ENCODE peak calls at places on chromosomes 4 and X, in six cellular contexts. One of them, this sample, is unnamed.
A peak's percentile ranks its signal among the peaks of the same experiment; 100 is the strongest.

GRCh38 chr4:28148221-28148620 is 1287.6 kb downstream of the STIM2 start:
- DNase-seq in fibroblast of villous mesenchyme: no peak
- DNase-seq in suprapubic skin: no peak
- DNase-seq in B cell: no peak
- DNase-seq in heart left ventricle: no peak
- DNase-seq in GM20000: no peak
- DNase-seq in this sample: no peak

GRCh38 chr4:113555868-113556267 is 205.7 kb downstream of the CAMK2D start:
- DNase-seq in fibroblast of villous mesenchyme: peak; percentile 74
- DNase-seq in suprapubic skin: no peak
- DNase-seq in B cell: no peak
- DNase-seq in heart left ventricle: peak; percentile 40
- DNase-seq in GM20000: no peak
- DNase-seq in this sample: no peak

GRCh38 chr4:159946983-159947645 is 844.2 kb downstream of the RAPGEF2 start:
- DNase-seq in fibroblast of villous mesenchyme: peak; percentile 51
- DNase-seq in suprapubic skin: no peak
- DNase-seq in B cell: peak; percentile 2
- DNase-seq in heart left ventricle: no peak
- DNase-seq in GM20000: peak; percentile 19
- DNase-seq in this sample: no peak

GRCh38 chrX:23332101-23332887 is 2.4 kb upstream of the PTCHD1 start:
- DNase-seq in fibroblast of villous mesenchyme: no peak
- DNase-seq in suprapubic skin: no peak
- DNase-seq in B cell: no peak
- DNase-seq in heart left ventricle: no peak
- DNase-seq in GM20000: no peak
- DNase-seq in this sample: no peak

GRCh38 chr4:106583567-106583966 is 215.0 kb upstream of the GIMD1 start:
- DNase-seq in fibroblast of villous mesenchyme: peak; percentile 89
- DNase-seq in suprapubic skin: no peak
- DNase-seq in B cell: no peak
- DNase-seq in heart left ventricle: no peak
- DNase-seq in GM20000: no peak
- DNase-seq in this sample: no peak

GRCh38 chr4:138507527-138507926 is 265.4 kb upstream of the SLC7A11 start:
- DNase-seq in fibroblast of villous mesenchyme: peak; percentile 48
- DNase-seq in suprapubic skin: no peak
- DNase-seq in B cell: no peak
- DNase-seq in heart left ventricle: no peak
- DNase-seq in GM20000: no peak
- DNase-seq in this sample: no peak

GRCh38 chr4:78704981-78705757 is 71.0 kb upstream of the BMP2K start:
- DNase-seq in fibroblast of villous mesenchyme: no peak
- DNase-seq in suprapubic skin: no peak
- DNase-seq in B cell: no peak
- DNase-seq in heart left ventricle: no peak
- DNase-seq in GM20000: no peak
- DNase-seq in this sample: no peak

GRCh38 chr4:42366959-42367358 is 30.3 kb upstream of the SHISA3 start:
- DNase-seq in fibroblast of villous mesenchyme: no peak
- DNase-seq in suprapubic skin: no peak
- DNase-seq in B cell: no peak
- DNase-seq in heart left ventricle: no peak
- DNase-seq in GM20000: no peak
- DNase-seq in this sample: no peak

GRCh38 chr4:48047421-48047844 is 30.9 kb downstream of the NIPAL1 start:
- DNase-seq in fibroblast of villous mesenchyme: no peak
- DNase-seq in suprapubic skin: no peak
- DNase-seq in B cell: peak; percentile 82
- DNase-seq in heart left ventricle: no peak
- DNase-seq in GM20000: peak; percentile 65
- DNase-seq in this sample: no peak

GRCh38 chr4:52641853-52642563 is 17.1 kb downstream of the USP46 start:
- DNase-seq in fibroblast of villous mesenchyme: peak; percentile 72
- DNase-seq in suprapubic skin: no peak
- DNase-seq in B cell: no peak
- DNase-seq in heart left ventricle: no peak
- DNase-seq in GM20000: peak; percentile 59
- DNase-seq in this sample: no peak

GRCh38 chr4:152352645-152353116 is 183.2 kb downstream of the FBXW7 start:
- DNase-seq in fibroblast of villous mesenchyme: peak; percentile 97
- DNase-seq in suprapubic skin: peak; percentile 67
- DNase-seq in B cell: peak; percentile 33
- DNase-seq in heart left ventricle: peak; percentile 71
- DNase-seq in GM20000: peak; percentile 40
- DNase-seq in this sample: peak; percentile 77

GRCh38 chrX:47146121-47146935 is 1.3 kb downstream of the RBM10 start:
- DNase-seq in fibroblast of villous mesenchyme: no peak
- DNase-seq in suprapubic skin: no peak
- DNase-seq in B cell: no peak
- DNase-seq in heart left ventricle: no peak
- DNase-seq in GM20000: no peak
- DNase-seq in this sample: no peak

GRCh38 chr4:143195581-143195980 is 10.9 kb downstream of the USP38 start:
- DNase-seq in fibroblast of villous mesenchyme: no peak
- DNase-seq in suprapubic skin: no peak
- DNase-seq in B cell: no peak
- DNase-seq in heart left ventricle: no peak
- DNase-seq in GM20000: no peak
- DNase-seq in this sample: no peak

GRCh38 chr4:176664964-176665363 is 127.8 kb downstream of the VEGFC start:
- DNase-seq in fibroblast of villous mesenchyme: no peak
- DNase-seq in suprapubic skin: no peak
- DNase-seq in B cell: no peak
- DNase-seq in heart left ventricle: no peak
- DNase-seq in GM20000: no peak
- DNase-seq in this sample: no peak

GRCh38 chr4:176656108-176656507 is 136.6 kb downstream of the VEGFC start:
- DNase-seq in fibroblast of villous mesenchyme: peak; percentile 63
- DNase-seq in suprapubic skin: no peak
- DNase-seq in B cell: no peak
- DNase-seq in heart left ventricle: no peak
- DNase-seq in GM20000: no peak
- DNase-seq in this sample: no peak

GRCh38 chr4:176654565-176655216 is 138.0 kb downstream of the VEGFC start:
- DNase-seq in fibroblast of villous mesenchyme: no peak
- DNase-seq in suprapubic skin: no peak
- DNase-seq in B cell: no peak
- DNase-seq in heart left ventricle: no peak
- DNase-seq in GM20000: no peak
- DNase-seq in this sample: no peak

GRCh38 chr4:176660561-176660960 is 132.2 kb downstream of the VEGFC start:
- DNase-seq in fibroblast of villous mesenchyme: no peak
- DNase-seq in suprapubic skin: no peak
- DNase-seq in B cell: no peak
- DNase-seq in heart left ventricle: no peak
- DNase-seq in GM20000: no peak
- DNase-seq in this sample: no peak
- TF ChIP-seq CTCF in fibroblast of villous mesenchyme: peak; percentile 27
- TF ChIP-seq CTCF in suprapubic skin: no peak
- TF ChIP-seq CTCF in B cell: no peak
- TF ChIP-seq CTCF in heart left ventricle: no peak
- TF ChIP-seq CTCF in GM20000: no peak
- TF ChIP-seq CTCF in this sample: no peak

GRCh38 chr4:135319685-135320084 is 1118.1 kb upstream of the PABPC4L start:
- DNase-seq in fibroblast of villous mesenchyme: no peak
- DNase-seq in suprapubic skin: no peak
- DNase-seq in B cell: no peak
- DNase-seq in heart left ventricle: no peak
- DNase-seq in GM20000: no peak
- DNase-seq in this sample: no peak
- TF ChIP-seq CTCF in fibroblast of villous mesenchyme: no peak
- TF ChIP-seq CTCF in suprapubic skin: no peak
- TF ChIP-seq CTCF in B cell: no peak
- TF ChIP-seq CTCF in heart left ventricle: no peak
- TF ChIP-seq CTCF in GM20000: no peak
- TF ChIP-seq CTCF in this sample: no peak

GRCh38 chrX:96843566-96843965 is 40.1 kb upstream of the RPA4 start:
- DNase-seq in fibroblast of villous mesenchyme: no peak
- DNase-seq in suprapubic skin: no peak
- DNase-seq in B cell: no peak
- DNase-seq in heart left ventricle: no peak
- DNase-seq in GM20000: no peak
- DNase-seq in this sample: no peak
- TF ChIP-seq CTCF in fibroblast of villous mesenchyme: peak; percentile 46
- TF ChIP-seq CTCF in suprapubic skin: no peak
- TF ChIP-seq CTCF in B cell: no peak
- TF ChIP-seq CTCF in heart left ventricle: peak; percentile 33
- TF ChIP-seq CTCF in GM20000: no peak
- TF ChIP-seq CTCF in this sample: no peak

GRCh38 chr4:60743654-60744053 is 456.5 kb upstream of the ADGRL3 start:
- DNase-seq in fibroblast of villous mesenchyme: no peak
- DNase-seq in suprapubic skin: no peak
- DNase-seq in B cell: no peak
- DNase-seq in heart left ventricle: no peak
- DNase-seq in GM20000: no peak
- DNase-seq in this sample: no peak

GRCh38 chr4:60746172-60746571 is 454.0 kb upstream of the ADGRL3 start:
- DNase-seq in fibroblast of villous mesenchyme: no peak
- DNase-seq in suprapubic skin: no peak
- DNase-seq in B cell: no peak
- DNase-seq in heart left ventricle: no peak
- DNase-seq in GM20000: no peak
- DNase-seq in this sample: no peak

GRCh38 chr4:60744767-60745166 is 455.4 kb upstream of the ADGRL3 start:
- DNase-seq in fibroblast of villous mesenchyme: no peak
- DNase-seq in suprapubic skin: no peak
- DNase-seq in B cell: no peak
- DNase-seq in heart left ventricle: no peak
- DNase-seq in GM20000: no peak
- DNase-seq in this sample: no peak
- TF ChIP-seq CTCF in fibroblast of villous mesenchyme: peak; percentile 32
- TF ChIP-seq CTCF in suprapubic skin: no peak
- TF ChIP-seq CTCF in B cell: no peak
- TF ChIP-seq CTCF in heart left ventricle: no peak
- TF ChIP-seq CTCF in GM20000: no peak
- TF ChIP-seq CTCF in this sample: no peak

DNA sequence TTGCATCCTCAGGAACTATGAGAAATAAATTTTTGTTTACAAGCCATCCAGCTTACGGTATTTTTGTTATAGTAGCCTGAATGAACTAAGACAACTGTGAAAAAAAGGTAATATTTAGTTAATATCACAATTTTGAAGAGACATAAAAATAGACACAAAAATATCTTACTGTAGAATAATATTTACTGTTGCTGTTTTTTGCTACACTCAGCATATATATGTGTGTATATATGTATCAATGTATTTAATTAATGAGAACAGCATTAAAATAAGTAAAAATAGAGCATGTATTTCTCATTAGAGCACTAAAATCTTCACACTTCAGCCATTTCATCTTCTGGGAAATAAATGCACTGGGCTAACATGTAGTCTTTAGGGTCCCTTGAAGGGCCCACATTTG is 24.6 kb downstream of the PPP3CA start:
- DNase-seq in fibroblast of villous mesenchyme: no peak
- DNase-seq in suprapubic skin: no peak
- DNase-seq in B cell: no peak
- DNase-seq in heart left ventricle: no peak
- DNase-seq in GM20000: no peak
- DNase-seq in this sample: no peak
- TF ChIP-seq CTCF in fibroblast of villous mesenchyme: no peak
- TF ChIP-seq CTCF in suprapubic skin: no peak
- TF ChIP-seq CTCF in B cell: no peak
- TF ChIP-seq CTCF in heart left ventricle: no peak
- TF ChIP-seq CTCF in GM20000: no peak
- TF ChIP-seq CTCF in this sample: no peak

GRCh38 chr4:150722908-150723362 is 141.0 kb downstream of the MAB21L2 start:
- DNase-seq in fibroblast of villous mesenchyme: peak; percentile 56
- DNase-seq in suprapubic skin: peak; percentile 80
- DNase-seq in B cell: no peak
- DNase-seq in heart left ventricle: peak; percentile 80
- DNase-seq in GM20000: no peak
- DNase-seq in this sample: peak; percentile 93
- TF ChIP-seq CTCF in fibroblast of villous mesenchyme: peak; percentile 10
- TF ChIP-seq CTCF in suprapubic skin: no peak
- TF ChIP-seq CTCF in B cell: no peak
- TF ChIP-seq CTCF in heart left ventricle: peak; percentile 73
- TF ChIP-seq CTCF in GM20000: no peak
- TF ChIP-seq CTCF in this sample: peak; percentile 27

GRCh38 chrX:40880712-40881111 is 145.4 kb upstream of the MED14 start:
- DNase-seq in fibroblast of villous mesenchyme: no peak
- DNase-seq in suprapubic skin: no peak
- DNase-seq in B cell: no peak
- DNase-seq in heart left ventricle: no peak
- DNase-seq in GM20000: no peak
- DNase-seq in this sample: no peak

GRCh38 chrX:40878821-40879571 is 143.7 kb upstream of the MED14 start:
- DNase-seq in fibroblast of villous mesenchyme: peak; percentile 17
- DNase-seq in suprapubic skin: no peak
- DNase-seq in B cell: no peak
- DNase-seq in heart left ventricle: no peak
- DNase-seq in GM20000: no peak
- DNase-seq in this sample: no peak

GRCh38 chrX:40883021-40883619 is 147.8 kb upstream of the MED14 start:
- DNase-seq in fibroblast of villous mesenchyme: no peak
- DNase-seq in suprapubic skin: no peak
- DNase-seq in B cell: no peak
- DNase-seq in heart left ventricle: peak; percentile 16
- DNase-seq in GM20000: no peak
- DNase-seq in this sample: no peak

DNA sequence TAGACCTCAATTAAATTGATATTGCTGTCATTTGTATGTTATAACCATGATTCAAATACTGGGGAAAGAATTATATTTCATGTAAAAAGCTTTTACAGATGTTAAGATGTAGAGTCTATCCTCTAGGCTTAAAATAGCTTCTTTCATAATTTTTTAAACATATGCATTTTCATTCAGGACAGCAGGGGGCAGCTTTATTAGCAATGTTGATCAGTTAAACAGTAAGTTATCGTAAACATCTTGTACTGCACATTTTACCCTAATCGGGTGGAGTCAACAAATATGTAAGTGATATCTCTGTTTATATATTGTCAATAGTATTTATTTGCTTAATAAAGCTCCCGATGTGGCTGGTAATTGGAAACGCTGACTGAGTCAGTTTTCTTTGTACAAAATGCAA is 142.5 kb upstream of the MED14 start:
- DNase-seq in fibroblast of villous mesenchyme: peak; percentile 57
- DNase-seq in suprapubic skin: no peak
- DNase-seq in B cell: peak; percentile 43
- DNase-seq in heart left ventricle: no peak
- DNase-seq in GM20000: no peak
- DNase-seq in this sample: no peak
- TF ChIP-seq CTCF in fibroblast of villous mesenchyme: peak; percentile 44
- TF ChIP-seq CTCF in suprapubic skin: no peak
- TF ChIP-seq CTCF in B cell: peak; percentile 55
- TF ChIP-seq CTCF in heart left ventricle: peak; percentile 38
- TF ChIP-seq CTCF in GM20000: no peak
- TF ChIP-seq CTCF in this sample: no peak